ENCODE peak calls at places on chromosomes 2 and 18, in four cellular contexts. G is activated CD8-positive, alpha-beta memory T cell treated with anti-CD3 and anti-CD28 coated beads for 4 hours; X is AG08396; C is WERI-Rb-1. K is an unnamed sample.

GRCh38 chr2:237616373-237617304 is 10.7 kb upstream of the LRRFIP1 start:
- DNase-seq in G (no peak), X (peak; percentile 78), C (no peak), K (peak; percentile 73)

GRCh38 chr2:136932700-136933099 is 167.4 kb downstream of the THSD7B start:
- DNase-seq in G (no peak), X (peak; percentile 1), C (peak; percentile 58), K (peak; percentile 3)

GRCh38 chr2:172836386-172837200 is 100.9 kb downstream of the RAPGEF4 start:
- DNase-seq in G (no peak), X (peak; percentile 45), C (no peak), K (no peak)

GRCh38 chr2:217489145-217489960 is 513.4 kb downstream of the TNS1 start:
- DNase-seq in G (no peak), X (no peak), C (no peak), K (no peak)

GRCh38 chr2:5693288-5694015 is 1.3 kb downstream of the SOX11 start:
- DNase-seq in G (no peak), X (peak; percentile 23), C (peak; percentile 57), K (no peak)

GRCh38 chr2:143575340-143575739 is 446.1 kb downstream of the ARHGAP15 start:
- DNase-seq in G (no peak), X (no peak), C (peak; percentile 16), K (no peak)

GRCh38 chr18:64037812-64038414 is 68.0 kb downstream of the SERPINB8 start:
- DNase-seq in G (no peak), X (peak; percentile 32), C (no peak), K (peak; percentile 2)

GRCh38 chr2:28645553-28645952 is 106.1 kb upstream of the PPP1CB start:
- DNase-seq in G (no peak), X (no peak), C (no peak), K (no peak)

GRCh38 chr2:200378652-200379290 is 72.3 kb downstream of the SPATS2L start:
- DNase-seq in G (no peak), X (peak; percentile 47), C (no peak), K (peak; percentile 87)

GRCh38 chr2:122191331-122191730 is 435.9 kb downstream of the TSN start:
- DNase-seq in G (no peak), X (no peak), C (peak; percentile 76), K (peak; percentile 5)

GRCh38 chr18:22601481-22601880 is 183.8 kb upstream of the CTAGE1 start:
- DNase-seq in G (no peak), X (no peak), C (no peak), K (no peak)

GRCh38 chr2:96887419-96888081 is 17.7 kb upstream of the SEMA4C start:
- DNase-seq in G (no peak), X (no peak), C (no peak), K (no peak)